ENCODE peak calls at places on chromosomes 4 and X, in seven cellular contexts. One of them, this sample, is unnamed.

GRCh38 chr4:186725422-186726149 is 1.9 kb upstream of the FAT1 start:
- DNase-seq in CD4-positive, CD25-positive, alpha-beta regulatory T cell: peak
- DNase-seq in cardiac fibroblast: peak
- DNase-seq in GM06990: no peak
- DNase-seq in HEK293T: peak
- DNase-seq in GM10248: no peak
- DNase-seq in activated naive CD4-positive, alpha-beta T cell treated with anti-CD3 and anti-CD28 coated beads, Interleukin-2, amount 10 ng/mL, durations not matched to agents 7 days and 5 days: no peak
- DNase-seq in this sample: no peak

GRCh38 chr4:81523672-81524436 is 52.1 kb upstream of the RASGEF1B start:
- DNase-seq in CD4-positive, CD25-positive, alpha-beta regulatory T cell: no peak
- DNase-seq in cardiac fibroblast: no peak
- DNase-seq in GM06990: no peak
- DNase-seq in HEK293T: no peak
- DNase-seq in GM10248: no peak
- DNase-seq in activated naive CD4-positive, alpha-beta T cell treated with anti-CD3 and anti-CD28 coated beads, Interleukin-2, amount 10 ng/mL, durations not matched to agents 7 days and 5 days: no peak
- DNase-seq in this sample: no peak

GRCh38 chr4:182843813-182844325 is 73.3 kb downstream of the DCTD start:
- DNase-seq in CD4-positive, CD25-positive, alpha-beta regulatory T cell: no peak
- DNase-seq in cardiac fibroblast: no peak
- DNase-seq in GM06990: no peak
- DNase-seq in HEK293T: no peak
- DNase-seq in GM10248: no peak
- DNase-seq in activated naive CD4-positive, alpha-beta T cell treated with anti-CD3 and anti-CD28 coated beads, Interleukin-2, amount 10 ng/mL, durations not matched to agents 7 days and 5 days: no peak
- DNase-seq in this sample: no peak

GRCh38 chrX:107829880-107830279 is 4.2 kb downstream of the MID2 start:
- DNase-seq in CD4-positive, CD25-positive, alpha-beta regulatory T cell: no peak
- DNase-seq in cardiac fibroblast: no peak
- DNase-seq in GM06990: no peak
- DNase-seq in HEK293T: no peak
- DNase-seq in GM10248: no peak
- DNase-seq in activated naive CD4-positive, alpha-beta T cell treated with anti-CD3 and anti-CD28 coated beads, Interleukin-2, amount 10 ng/mL, durations not matched to agents 7 days and 5 days: no peak
- DNase-seq in this sample: no peak

GRCh38 chr4:176137626-176138025 is 57.8 kb downstream of the SPATA4 start:
- DNase-seq in CD4-positive, CD25-positive, alpha-beta regulatory T cell: no peak
- DNase-seq in cardiac fibroblast: peak
- DNase-seq in GM06990: no peak
- DNase-seq in HEK293T: no peak
- DNase-seq in GM10248: no peak
- DNase-seq in activated naive CD4-positive, alpha-beta T cell treated with anti-CD3 and anti-CD28 coated beads, Interleukin-2, amount 10 ng/mL, durations not matched to agents 7 days and 5 days: no peak
- DNase-seq in this sample: no peak

GRCh38 chr4:86972997-86973396 is 38.2 kb downstream of the AFF1 start:
- DNase-seq in CD4-positive, CD25-positive, alpha-beta regulatory T cell: no peak
- DNase-seq in cardiac fibroblast: peak
- DNase-seq in GM06990: no peak
- DNase-seq in HEK293T: no peak
- DNase-seq in GM10248: no peak
- DNase-seq in activated naive CD4-positive, alpha-beta T cell treated with anti-CD3 and anti-CD28 coated beads, Interleukin-2, amount 10 ng/mL, durations not matched to agents 7 days and 5 days: no peak
- DNase-seq in this sample: no peak

GRCh38 chr4:137545461-137545861 is 13.2 kb upstream of the PCDH18 start:
- DNase-seq in CD4-positive, CD25-positive, alpha-beta regulatory T cell: no peak
- DNase-seq in cardiac fibroblast: peak
- DNase-seq in GM06990: no peak
- DNase-seq in HEK293T: peak
- DNase-seq in GM10248: no peak
- DNase-seq in activated naive CD4-positive, alpha-beta T cell treated with anti-CD3 and anti-CD28 coated beads, Interleukin-2, amount 10 ng/mL, durations not matched to agents 7 days and 5 days: no peak
- DNase-seq in this sample: no peak

GRCh38 chrX:138648570-138648969 is 62.9 kb downstream of the FGF13 start:
- DNase-seq in CD4-positive, CD25-positive, alpha-beta regulatory T cell: no peak
- DNase-seq in cardiac fibroblast: no peak
- DNase-seq in GM06990: no peak
- DNase-seq in HEK293T: no peak
- DNase-seq in GM10248: no peak
- DNase-seq in activated naive CD4-positive, alpha-beta T cell treated with anti-CD3 and anti-CD28 coated beads, Interleukin-2, amount 10 ng/mL, durations not matched to agents 7 days and 5 days: no peak
- DNase-seq in this sample: no peak

GRCh38 chr4:55311792-55312490 is 34.1 kb upstream of the SRD5A3 start:
- DNase-seq in CD4-positive, CD25-positive, alpha-beta regulatory T cell: no peak
- DNase-seq in cardiac fibroblast: peak
- DNase-seq in GM06990: no peak
- DNase-seq in HEK293T: no peak
- DNase-seq in GM10248: no peak
- DNase-seq in activated naive CD4-positive, alpha-beta T cell treated with anti-CD3 and anti-CD28 coated beads, Interleukin-2, amount 10 ng/mL, durations not matched to agents 7 days and 5 days: no peak
- DNase-seq in this sample: no peak

GRCh38 chrX:30795981-30796958 is 92.8 kb downstream of the TAB3 start:
- DNase-seq in CD4-positive, CD25-positive, alpha-beta regulatory T cell: no peak
- DNase-seq in cardiac fibroblast: no peak
- DNase-seq in GM06990: no peak
- DNase-seq in HEK293T: no peak
- DNase-seq in GM10248: no peak
- DNase-seq in activated naive CD4-positive, alpha-beta T cell treated with anti-CD3 and anti-CD28 coated beads, Interleukin-2, amount 10 ng/mL, durations not matched to agents 7 days and 5 days: no peak
- DNase-seq in this sample: no peak

GRCh38 chrX:66163849-66164401 is at the start of gene HEPH:
- DNase-seq in CD4-positive, CD25-positive, alpha-beta regulatory T cell: no peak
- DNase-seq in cardiac fibroblast: peak
- DNase-seq in GM06990: no peak
- DNase-seq in HEK293T: no peak
- DNase-seq in GM10248: peak
- DNase-seq in activated naive CD4-positive, alpha-beta T cell treated with anti-CD3 and anti-CD28 coated beads, Interleukin-2, amount 10 ng/mL, durations not matched to agents 7 days and 5 days: no peak
- DNase-seq in this sample: no peak

GRCh38 chr4:147310312-147310711 is 170.6 kb upstream of the EDNRA start:
- DNase-seq in CD4-positive, CD25-positive, alpha-beta regulatory T cell: no peak
- DNase-seq in cardiac fibroblast: no peak
- DNase-seq in GM06990: no peak
- DNase-seq in HEK293T: no peak
- DNase-seq in GM10248: no peak
- DNase-seq in activated naive CD4-positive, alpha-beta T cell treated with anti-CD3 and anti-CD28 coated beads, Interleukin-2, amount 10 ng/mL, durations not matched to agents 7 days and 5 days: no peak
- DNase-seq in this sample: no peak

GRCh38 chr4:48367016-48367415 is 25.7 kb downstream of the SLAIN2 start:
- DNase-seq in CD4-positive, CD25-positive, alpha-beta regulatory T cell: no peak
- DNase-seq in cardiac fibroblast: no peak
- DNase-seq in GM06990: no peak
- DNase-seq in HEK293T: no peak
- DNase-seq in GM10248: no peak
- DNase-seq in activated naive CD4-positive, alpha-beta T cell treated with anti-CD3 and anti-CD28 coated beads, Interleukin-2, amount 10 ng/mL, durations not matched to agents 7 days and 5 days: no peak
- DNase-seq in this sample: no peak

GRCh38 chr4:127708985-127709384 is 21.2 kb upstream of the SLC25A31 start:
- DNase-seq in CD4-positive, CD25-positive, alpha-beta regulatory T cell: no peak
- DNase-seq in cardiac fibroblast: peak
- DNase-seq in GM06990: no peak
- DNase-seq in HEK293T: no peak
- DNase-seq in GM10248: no peak
- DNase-seq in activated naive CD4-positive, alpha-beta T cell treated with anti-CD3 and anti-CD28 coated beads, Interleukin-2, amount 10 ng/mL, durations not matched to agents 7 days and 5 days: no peak
- DNase-seq in this sample: no peak

GRCh38 chrX:136714626-136715599 is 65.8 kb downstream of the ARHGEF6 start:
- DNase-seq in CD4-positive, CD25-positive, alpha-beta regulatory T cell: no peak
- DNase-seq in cardiac fibroblast: no peak
- DNase-seq in GM06990: no peak
- DNase-seq in HEK293T: no peak
- DNase-seq in GM10248: peak
- DNase-seq in activated naive CD4-positive, alpha-beta T cell treated with anti-CD3 and anti-CD28 coated beads, Interleukin-2, amount 10 ng/mL, durations not matched to agents 7 days and 5 days: no peak
- DNase-seq in this sample: no peak

GRCh38 chrX:80807606-80808159 is 2.0 kb downstream of the BRWD3 start:
- DNase-seq in CD4-positive, CD25-positive, alpha-beta regulatory T cell: no peak
- DNase-seq in cardiac fibroblast: no peak
- DNase-seq in GM06990: no peak
- DNase-seq in HEK293T: peak
- DNase-seq in GM10248: no peak
- DNase-seq in activated naive CD4-positive, alpha-beta T cell treated with anti-CD3 and anti-CD28 coated beads, Interleukin-2, amount 10 ng/mL, durations not matched to agents 7 days and 5 days: no peak
- DNase-seq in this sample: no peak

GRCh38 chrX:44842555-44843317 is 1.1 kb upstream of the DUSP21 start:
- DNase-seq in CD4-positive, CD25-positive, alpha-beta regulatory T cell: no peak
- DNase-seq in cardiac fibroblast: no peak
- DNase-seq in GM06990: no peak
- DNase-seq in HEK293T: no peak
- DNase-seq in GM10248: no peak
- DNase-seq in activated naive CD4-positive, alpha-beta T cell treated with anti-CD3 and anti-CD28 coated beads, Interleukin-2, amount 10 ng/mL, durations not matched to agents 7 days and 5 days: no peak
- DNase-seq in this sample: no peak

GRCh38 chr4:1060646-1061371 is 49.4 kb downstream of the FGFRL1 start:
- DNase-seq in CD4-positive, CD25-positive, alpha-beta regulatory T cell: no peak
- DNase-seq in cardiac fibroblast: no peak
- DNase-seq in GM06990: no peak
- DNase-seq in HEK293T: no peak
- DNase-seq in GM10248: no peak
- DNase-seq in activated naive CD4-positive, alpha-beta T cell treated with anti-CD3 and anti-CD28 coated beads, Interleukin-2, amount 10 ng/mL, durations not matched to agents 7 days and 5 days: no peak
- DNase-seq in this sample: peak

GRCh38 chr4:147110968-147111367 is 165.3 kb upstream of the TTC29 start:
- DNase-seq in CD4-positive, CD25-positive, alpha-beta regulatory T cell: no peak
- DNase-seq in cardiac fibroblast: peak
- DNase-seq in GM06990: no peak
- DNase-seq in HEK293T: no peak
- DNase-seq in GM10248: no peak
- DNase-seq in activated naive CD4-positive, alpha-beta T cell treated with anti-CD3 and anti-CD28 coated beads, Interleukin-2, amount 10 ng/mL, durations not matched to agents 7 days and 5 days: no peak
- DNase-seq in this sample: no peak

GRCh38 chrX:23493941-23494374 is 159.3 kb downstream of the PTCHD1 start:
- DNase-seq in CD4-positive, CD25-positive, alpha-beta regulatory T cell: peak
- DNase-seq in cardiac fibroblast: no peak
- DNase-seq in GM06990: peak
- DNase-seq in HEK293T: no peak
- DNase-seq in GM10248: no peak
- DNase-seq in activated naive CD4-positive, alpha-beta T cell treated with anti-CD3 and anti-CD28 coated beads, Interleukin-2, amount 10 ng/mL, durations not matched to agents 7 days and 5 days: no peak
- DNase-seq in this sample: no peak

GRCh38 chrX:112746812-112747630 is 67.3 kb upstream of the LHFPL1 start:
- DNase-seq in CD4-positive, CD25-positive, alpha-beta regulatory T cell: no peak
- DNase-seq in cardiac fibroblast: peak
- DNase-seq in GM06990: no peak
- DNase-seq in HEK293T: no peak
- DNase-seq in GM10248: no peak
- DNase-seq in activated naive CD4-positive, alpha-beta T cell treated with anti-CD3 and anti-CD28 coated beads, Interleukin-2, amount 10 ng/mL, durations not matched to agents 7 days and 5 days: no peak
- DNase-seq in this sample: no peak

GRCh38 chrX:50905334-50905733 is 5.2 kb upstream of the BMP15 start:
- DNase-seq in CD4-positive, CD25-positive, alpha-beta regulatory T cell: peak
- DNase-seq in cardiac fibroblast: no peak
- DNase-seq in GM06990: no peak
- DNase-seq in HEK293T: no peak
- DNase-seq in GM10248: no peak
- DNase-seq in activated naive CD4-positive, alpha-beta T cell treated with anti-CD3 and anti-CD28 coated beads, Interleukin-2, amount 10 ng/mL, durations not matched to agents 7 days and 5 days: peak
- DNase-seq in this sample: no peak

GRCh38 chr4:148693913-148694649 is 251.9 kb upstream of the NR3C2 start:
- DNase-seq in CD4-positive, CD25-positive, alpha-beta regulatory T cell: no peak
- DNase-seq in cardiac fibroblast: no peak
- DNase-seq in GM06990: no peak
- DNase-seq in HEK293T: no peak
- DNase-seq in GM10248: no peak
- DNase-seq in activated naive CD4-positive, alpha-beta T cell treated with anti-CD3 and anti-CD28 coated beads, Interleukin-2, amount 10 ng/mL, durations not matched to agents 7 days and 5 days: no peak
- DNase-seq in this sample: no peak

GRCh38 chrX:110036162-110037033 is 33.5 kb downstream of the TMEM164 start:
- DNase-seq in CD4-positive, CD25-positive, alpha-beta regulatory T cell: no peak
- DNase-seq in cardiac fibroblast: no peak
- DNase-seq in GM06990: no peak
- DNase-seq in HEK293T: no peak
- DNase-seq in GM10248: no peak
- DNase-seq in activated naive CD4-positive, alpha-beta T cell treated with anti-CD3 and anti-CD28 coated beads, Interleukin-2, amount 10 ng/mL, durations not matched to agents 7 days and 5 days: no peak
- DNase-seq in this sample: no peak

GRCh38 chr4:112296949-112297483 is at the start of gene ALPK1:
- DNase-seq in CD4-positive, CD25-positive, alpha-beta regulatory T cell: no peak
- DNase-seq in cardiac fibroblast: peak
- DNase-seq in GM06990: no peak
- DNase-seq in HEK293T: peak
- DNase-seq in GM10248: no peak
- DNase-seq in activated naive CD4-positive, alpha-beta T cell treated with anti-CD3 and anti-CD28 coated beads, Interleukin-2, amount 10 ng/mL, durations not matched to agents 7 days and 5 days: no peak
- DNase-seq in this sample: no peak

GRCh38 chrX:140292961-140293360 is 211.9 kb downstream of the SOX3 start:
- DNase-seq in CD4-positive, CD25-positive, alpha-beta regulatory T cell: no peak
- DNase-seq in cardiac fibroblast: no peak
- DNase-seq in GM06990: no peak
- DNase-seq in HEK293T: no peak
- DNase-seq in GM10248: no peak
- DNase-seq in activated naive CD4-positive, alpha-beta T cell treated with anti-CD3 and anti-CD28 coated beads, Interleukin-2, amount 10 ng/mL, durations not matched to agents 7 days and 5 days: no peak
- DNase-seq in this sample: no peak

GRCh38 chrX:74234829-74235228 is 69.2 kb upstream of the ZCCHC13 start:
- DNase-seq in CD4-positive, CD25-positive, alpha-beta regulatory T cell: no peak
- DNase-seq in cardiac fibroblast: no peak
- DNase-seq in GM06990: no peak
- DNase-seq in HEK293T: no peak
- DNase-seq in GM10248: no peak
- DNase-seq in activated naive CD4-positive, alpha-beta T cell treated with anti-CD3 and anti-CD28 coated beads, Interleukin-2, amount 10 ng/mL, durations not matched to agents 7 days and 5 days: no peak
- DNase-seq in this sample: no peak

GRCh38 chr4:2250764-2251072 is 8.8 kb upstream of the HAUS3 start:
- DNase-seq in CD4-positive, CD25-positive, alpha-beta regulatory T cell: no peak
- DNase-seq in cardiac fibroblast: no peak
- DNase-seq in GM06990: peak
- DNase-seq in HEK293T: no peak
- DNase-seq in GM10248: no peak
- DNase-seq in activated naive CD4-positive, alpha-beta T cell treated with anti-CD3 and anti-CD28 coated beads, Interleukin-2, amount 10 ng/mL, durations not matched to agents 7 days and 5 days: no peak
- DNase-seq in this sample: no peak

GRCh38 chr4:150126201-150126879 is 48.1 kb downstream of the DCLK2 start:
- DNase-seq in CD4-positive, CD25-positive, alpha-beta regulatory T cell: no peak
- DNase-seq in cardiac fibroblast: peak
- DNase-seq in GM06990: peak
- DNase-seq in HEK293T: no peak
- DNase-seq in GM10248: peak
- DNase-seq in activated naive CD4-positive, alpha-beta T cell treated with anti-CD3 and anti-CD28 coated beads, Interleukin-2, amount 10 ng/mL, durations not matched to agents 7 days and 5 days: no peak
- DNase-seq in this sample: no peak

GRCh38 chr4:111736516-111736915 is 408.7 kb upstream of the FAM241A start:
- DNase-seq in CD4-positive, CD25-positive, alpha-beta regulatory T cell: no peak
- DNase-seq in cardiac fibroblast: no peak
- DNase-seq in GM06990: no peak
- DNase-seq in HEK293T: no peak
- DNase-seq in GM10248: no peak
- DNase-seq in activated naive CD4-positive, alpha-beta T cell treated with anti-CD3 and anti-CD28 coated beads, Interleukin-2, amount 10 ng/mL, durations not matched to agents 7 days and 5 days: no peak
- DNase-seq in this sample: no peak

GRCh38 chr4:108683479-108683878 is 33.1 kb downstream of the OSTC start:
- DNase-seq in CD4-positive, CD25-positive, alpha-beta regulatory T cell: peak
- DNase-seq in cardiac fibroblast: peak
- DNase-seq in GM06990: no peak
- DNase-seq in HEK293T: peak
- DNase-seq in GM10248: peak
- DNase-seq in activated naive CD4-positive, alpha-beta T cell treated with anti-CD3 and anti-CD28 coated beads, Interleukin-2, amount 10 ng/mL, durations not matched to agents 7 days and 5 days: no peak
- DNase-seq in this sample: no peak

GRCh38 chr4:26719954-26720552 is 136.2 kb downstream of the TBC1D19 start:
- DNase-seq in CD4-positive, CD25-positive, alpha-beta regulatory T cell: no peak
- DNase-seq in cardiac fibroblast: peak
- DNase-seq in GM06990: no peak
- DNase-seq in HEK293T: no peak
- DNase-seq in GM10248: no peak
- DNase-seq in activated naive CD4-positive, alpha-beta T cell treated with anti-CD3 and anti-CD28 coated beads, Interleukin-2, amount 10 ng/mL, durations not matched to agents 7 days and 5 days: no peak
- DNase-seq in this sample: no peak

GRCh38 chr4:10006604-10007435 is 14.5 kb downstream of the SLC2A9 start:
- DNase-seq in CD4-positive, CD25-positive, alpha-beta regulatory T cell: no peak
- DNase-seq in cardiac fibroblast: peak
- DNase-seq in GM06990: peak
- DNase-seq in HEK293T: no peak
- DNase-seq in GM10248: no peak
- DNase-seq in activated naive CD4-positive, alpha-beta T cell treated with anti-CD3 and anti-CD28 coated beads, Interleukin-2, amount 10 ng/mL, durations not matched to agents 7 days and 5 days: no peak
- DNase-seq in this sample: no peak

GRCh38 chrX:22220941-22221340 is 51.8 kb upstream of the CBLL2 start:
- DNase-seq in CD4-positive, CD25-positive, alpha-beta regulatory T cell: no peak
- DNase-seq in cardiac fibroblast: peak
- DNase-seq in GM06990: no peak
- DNase-seq in HEK293T: no peak
- DNase-seq in GM10248: no peak
- DNase-seq in activated naive CD4-positive, alpha-beta T cell treated with anti-CD3 and anti-CD28 coated beads, Interleukin-2, amount 10 ng/mL, durations not matched to agents 7 days and 5 days: no peak
- DNase-seq in this sample: no peak

This sample was measured in suprapubic skin.